ENCODE peak calls at places on chromosomes 6 and 20, in nine cellular contexts. L is tibial artery; Q is HEK293T; U is heart right ventricle; F is H54; G is ovary; Y is caudate nucleus; R is activated CD4-positive, alpha-beta T cell treated with anti-CD3 and anti-CD28 coated beads, Interleukin-2, amount 50 U/mL, for 4 hours; S is NCI-H460. D is an unnamed sample.

GRCh38 chr6:168196385-168196860 is 117.4 kb upstream of the FRMD1 start:
- DNase-seq in L (peak; percentile 9), Y (no peak), Q (no peak), R (no peak), S (no peak), F (no peak), U (no peak), G (no peak), D (peak; percentile 5)

GRCh38 chr20:17712708-17713107 is 12.9 kb downstream of the BANF2 start:
- DNase-seq in L (no peak), G (no peak), Q (no peak), Y (no peak), S (no peak), F (no peak), R (no peak), U (no peak), D (no peak)

GRCh38 chr20:2798814-2799213 is 1.6 kb downstream of the CPXM1 start:
- DNase-seq in S (no peak), F (peak; percentile 49), G (no peak), U (no peak), Y (no peak), Q (no peak), R (no peak), L (no peak), D (no peak)

GRCh38 chr20:8250539-8251200 is 118.6 kb downstream of the PLCB1 start:
- DNase-seq in S (no peak), L (no peak), Y (no peak), U (no peak), Q (no peak), R (no peak), G (no peak), F (no peak), D (peak; percentile 78)

GRCh38 chr20:59802471-59803221 is 130.8 kb downstream of the SYCP2 start:
- DNase-seq in F (no peak), Y (no peak), L (no peak), S (no peak), G (no peak), Q (no peak), U (no peak), R (no peak), D (peak; percentile 34)

GRCh38 chr6:159654483-159655098 is 38.5 kb downstream of the SOD2 start:
- DNase-seq in U (no peak), S (peak; percentile 38), L (no peak), Y (no peak), G (no peak), R (no peak), Q (peak; percentile 48), F (peak; percentile 10), D (peak; percentile 50)

GRCh38 chr6:1871936-1872335 is 262.2 kb downstream of the FOXC1 start:
- DNase-seq in U (peak; percentile 18), F (no peak), L (peak; percentile 42), G (no peak), R (no peak), Y (peak; percentile 18), S (no peak), Q (no peak), D (no peak)

GRCh38 chr6:132275253-132275970 is 125.9 kb downstream of the MOXD1 start:
- DNase-seq in G (no peak), F (no peak), U (no peak), Y (no peak), L (no peak), R (no peak), Q (no peak), S (no peak), D (no peak)

GRCh38 chr6:11675610-11676009 is 103.0 kb downstream of the ADTRP start:
- DNase-seq in Y (no peak), G (no peak), U (no peak), F (no peak), L (no peak), S (no peak), Q (no peak), R (no peak), D (no peak)

GRCh38 chr20:59340186-59340885 is 39.9 kb downstream of the EDN3 start:
- DNase-seq in G (no peak), Y (no peak), Q (no peak), F (no peak), L (no peak), S (no peak), R (no peak), U (no peak), D (no peak)

GRCh38 chr6:34970487-34970886 is 81.4 kb downstream of the ANKS1A start:
- DNase-seq in L (no peak), Q (no peak), F (no peak), G (no peak), R (no peak), U (no peak), Y (no peak), S (no peak), D (no peak)

D was measured in Caco-2.